ENCODE peak calls at places on chromosome 16, in four cellular contexts. One of them, this sample, is unnamed.

GRCh38 chr16:1345087-1345486 is 6.6 kb downstream of the TSR3 start:
- DNase-seq in HS-5: no peak
- DNase-seq in Daoy: peak; percentile 41
- DNase-seq in SK-N-SH: no peak
- DNase-seq in this sample: no peak

GRCh38 chr16:24639769-24640168 is 89.7 kb upstream of the TNRC6A start:
- DNase-seq in Daoy: no peak
- DNase-seq in SK-N-SH: no peak
- DNase-seq in HS-5: no peak
- DNase-seq in this sample: no peak

GRCh38 chr16:11092788-11093577 is 148.6 kb downstream of the CLEC16A start:
- DNase-seq in HS-5: no peak
- DNase-seq in Daoy: no peak
- DNase-seq in SK-N-SH: no peak
- DNase-seq in this sample: no peak

GRCh38 chr16:10942352-10943297 is at the start of gene DEXI:
- DNase-seq in SK-N-SH: peak; percentile 100
- DNase-seq in Daoy: peak; percentile 92
- DNase-seq in HS-5: peak; percentile 50
- DNase-seq in this sample: peak; percentile 49

GRCh38 chr16:85924675-85925074 is 25.7 kb downstream of the IRF8 start:
- DNase-seq in SK-N-SH: no peak
- DNase-seq in Daoy: no peak
- DNase-seq in HS-5: peak; percentile 13
- DNase-seq in this sample: no peak

GRCh38 chr16:3513892-3514600 is 13.2 kb downstream of the CLUAP1 start:
- DNase-seq in HS-5: no peak
- DNase-seq in Daoy: no peak
- DNase-seq in SK-N-SH: no peak
- DNase-seq in this sample: no peak

GRCh38 chr16:72961115-72961832 is 86.7 kb downstream of the ZFHX3 start:
- DNase-seq in Daoy: no peak
- DNase-seq in SK-N-SH: peak; percentile 83
- DNase-seq in HS-5: no peak
- DNase-seq in this sample: no peak

GRCh38 chr16:19429271-19429670 is 11.6 kb downstream of the TMC5 start:
- DNase-seq in HS-5: no peak
- DNase-seq in Daoy: no peak
- DNase-seq in SK-N-SH: no peak
- DNase-seq in this sample: no peak

GRCh38 chr16:50274771-50275415 is 8.5 kb downstream of the ADCY7 start:
- DNase-seq in HS-5: no peak
- DNase-seq in SK-N-SH: no peak
- DNase-seq in Daoy: no peak
- DNase-seq in this sample: no peak

GRCh38 chr16:67185003-67185865 is 1.5 kb upstream of the MATCAP1 start:
- DNase-seq in SK-N-SH: peak; percentile 73
- DNase-seq in HS-5: peak; percentile 55
- DNase-seq in Daoy: peak; percentile 89
- DNase-seq in this sample: peak; percentile 71

GRCh38 chr16:11658896-11659708 is 9.2 kb upstream of the SNN start:
- DNase-seq in SK-N-SH: no peak
- DNase-seq in HS-5: no peak
- DNase-seq in Daoy: peak; percentile 21
- DNase-seq in this sample: no peak

GRCh38 chr16:55876854-55877253 is 1.7 kb upstream of the CES5A start:
- DNase-seq in Daoy: peak; percentile 52
- DNase-seq in HS-5: no peak
- DNase-seq in SK-N-SH: no peak
- DNase-seq in this sample: no peak

GRCh38 chr16:10126686-10127085 is 55.5 kb downstream of the GRIN2A start:
- DNase-seq in HS-5: peak; percentile 77
- DNase-seq in Daoy: peak; percentile 70
- DNase-seq in SK-N-SH: no peak
- DNase-seq in this sample: no peak

GRCh38 chr16:12120331-12120981 is 143.9 kb downstream of the SNX29 start:
- DNase-seq in Daoy: peak; percentile 49
- DNase-seq in SK-N-SH: no peak
- DNase-seq in HS-5: no peak
- DNase-seq in this sample: no peak

GRCh38 chr16:2856061-2856670 is 1.8 kb downstream of the PRSS22 start:
- DNase-seq in Daoy: peak; percentile 27
- DNase-seq in SK-N-SH: peak; percentile 81
- DNase-seq in HS-5: no peak
- DNase-seq in this sample: no peak

GRCh38 chr16:57653936-57654335 is 14.2 kb upstream of the ADGRG3 start:
- DNase-seq in SK-N-SH: no peak
- DNase-seq in HS-5: no peak
- DNase-seq in Daoy: peak; percentile 49
- DNase-seq in this sample: no peak

GRCh38 chr16:66608241-66609138 is 4.0 kb downstream of the CMTM3 start:
- DNase-seq in HS-5: peak; percentile 68
- DNase-seq in Daoy: peak; percentile 88
- DNase-seq in SK-N-SH: peak; percentile 94
- DNase-seq in this sample: peak; percentile 71